ENCODE peak calls at places on chromosomes 3 and 15, in ten cellular contexts. One of them, this sample, is unnamed.

GRCh38 chr3:62145086-62145757 is 228.1 kb downstream of the FEZF2 start:
- DNase-seq in HCT116: no peak
- DNase-seq in neural crest cell: no peak
- DNase-seq in uterus: no peak
- DNase-seq in CD4-positive, alpha-beta T cell: no peak
- DNase-seq in cardiac fibroblast: no peak
- DNase-seq in sigmoid colon: no peak
- DNase-seq in fibroblast of mammary gland: no peak
- DNase-seq in Calu3: no peak
- DNase-seq in osteocyte: no peak
- DNase-seq in this sample: no peak

GRCh38 chr3:184618793-184619192 is 57.2 kb downstream of the EPHB3 start:
- DNase-seq in osteocyte: no peak
- DNase-seq in CD4-positive, alpha-beta T cell: no peak
- DNase-seq in uterus: no peak
- DNase-seq in fibroblast of mammary gland: no peak
- DNase-seq in sigmoid colon: no peak
- DNase-seq in cardiac fibroblast: no peak
- DNase-seq in Calu3: no peak
- DNase-seq in neural crest cell: no peak
- DNase-seq in HCT116: no peak
- DNase-seq in this sample: no peak

GRCh38 chr3:126476166-126476975 is 680 bp upstream of the ZXDC start:
- DNase-seq in CD4-positive, alpha-beta T cell: no peak
- DNase-seq in Calu3: peak; percentile 78
- DNase-seq in sigmoid colon: no peak
- DNase-seq in neural crest cell: peak; percentile 50
- DNase-seq in osteocyte: no peak
- DNase-seq in fibroblast of mammary gland: peak; percentile 27
- DNase-seq in HCT116: peak; percentile 54
- DNase-seq in cardiac fibroblast: peak; percentile 57
- DNase-seq in uterus: peak; percentile 73
- DNase-seq in this sample: no peak

GRCh38 chr3:134356411-134357040 is 17.7 kb downstream of the AMOTL2 start:
- DNase-seq in CD4-positive, alpha-beta T cell: no peak
- DNase-seq in neural crest cell: no peak
- DNase-seq in fibroblast of mammary gland: no peak
- DNase-seq in cardiac fibroblast: no peak
- DNase-seq in HCT116: no peak
- DNase-seq in Calu3: no peak
- DNase-seq in sigmoid colon: peak; percentile 53
- DNase-seq in osteocyte: no peak
- DNase-seq in uterus: no peak
- DNase-seq in this sample: no peak

GRCh38 chr3:75294124-75294523 is 370.0 kb upstream of the FRG2C start:
- DNase-seq in uterus: peak; percentile 18
- DNase-seq in fibroblast of mammary gland: peak; percentile 20
- DNase-seq in neural crest cell: peak; percentile 30
- DNase-seq in CD4-positive, alpha-beta T cell: no peak
- DNase-seq in osteocyte: no peak
- DNase-seq in HCT116: no peak
- DNase-seq in Calu3: peak; percentile 12
- DNase-seq in sigmoid colon: peak; percentile 72
- DNase-seq in cardiac fibroblast: peak; percentile 35
- DNase-seq in this sample: no peak

GRCh38 chr3:105798381-105798934 is 70.4 kb downstream of the CBLB start:
- DNase-seq in neural crest cell: no peak
- DNase-seq in Calu3: no peak
- DNase-seq in sigmoid colon: no peak
- DNase-seq in HCT116: no peak
- DNase-seq in osteocyte: no peak
- DNase-seq in fibroblast of mammary gland: peak; percentile 42
- DNase-seq in uterus: no peak
- DNase-seq in CD4-positive, alpha-beta T cell: no peak
- DNase-seq in cardiac fibroblast: no peak
- DNase-seq in this sample: no peak

GRCh38 chr3:110754207-110754916 is 317.3 kb upstream of the NECTIN3 start:
- DNase-seq in cardiac fibroblast: no peak
- DNase-seq in neural crest cell: no peak
- DNase-seq in sigmoid colon: no peak
- DNase-seq in fibroblast of mammary gland: no peak
- DNase-seq in CD4-positive, alpha-beta T cell: no peak
- DNase-seq in HCT116: no peak
- DNase-seq in Calu3: no peak
- DNase-seq in osteocyte: no peak
- DNase-seq in uterus: no peak
- DNase-seq in this sample: no peak

GRCh38 chr3:63328386-63328785 is 50.3 kb downstream of the SYNPR start:
- DNase-seq in sigmoid colon: no peak
- DNase-seq in neural crest cell: no peak
- DNase-seq in uterus: no peak
- DNase-seq in CD4-positive, alpha-beta T cell: no peak
- DNase-seq in fibroblast of mammary gland: peak; percentile 83
- DNase-seq in osteocyte: no peak
- DNase-seq in HCT116: no peak
- DNase-seq in Calu3: no peak
- DNase-seq in cardiac fibroblast: no peak
- DNase-seq in this sample: no peak

GRCh38 chr3:108222813-108223307 is 636 bp upstream of the IFT57 start:
- DNase-seq in osteocyte: no peak
- DNase-seq in uterus: no peak
- DNase-seq in HCT116: no peak
- DNase-seq in fibroblast of mammary gland: peak; percentile 8
- DNase-seq in CD4-positive, alpha-beta T cell: no peak
- DNase-seq in neural crest cell: no peak
- DNase-seq in cardiac fibroblast: peak; percentile 23
- DNase-seq in Calu3: no peak
- DNase-seq in sigmoid colon: no peak
- DNase-seq in this sample: no peak

GRCh38 chr3:78908236-78908635 is 859.6 kb downstream of the ROBO1 start:
- DNase-seq in CD4-positive, alpha-beta T cell: no peak
- DNase-seq in HCT116: no peak
- DNase-seq in osteocyte: no peak
- DNase-seq in fibroblast of mammary gland: peak; percentile 43
- DNase-seq in uterus: no peak
- DNase-seq in cardiac fibroblast: peak; percentile 64
- DNase-seq in neural crest cell: no peak
- DNase-seq in Calu3: no peak
- DNase-seq in sigmoid colon: no peak
- DNase-seq in this sample: no peak

GRCh38 chr3:41318520-41318919 is 119.2 kb downstream of the CTNNB1 start:
- DNase-seq in fibroblast of mammary gland: peak; percentile 71
- DNase-seq in cardiac fibroblast: no peak
- DNase-seq in sigmoid colon: no peak
- DNase-seq in osteocyte: no peak
- DNase-seq in CD4-positive, alpha-beta T cell: no peak
- DNase-seq in Calu3: peak; percentile 48
- DNase-seq in neural crest cell: no peak
- DNase-seq in HCT116: peak; percentile 15
- DNase-seq in uterus: no peak
- DNase-seq in this sample: no peak

GRCh38 chr3:106193876-106194275 is 325.1 kb upstream of the CBLB start:
- DNase-seq in Calu3: no peak
- DNase-seq in sigmoid colon: no peak
- DNase-seq in HCT116: no peak
- DNase-seq in neural crest cell: no peak
- DNase-seq in fibroblast of mammary gland: peak; percentile 25
- DNase-seq in uterus: no peak
- DNase-seq in cardiac fibroblast: no peak
- DNase-seq in CD4-positive, alpha-beta T cell: no peak
- DNase-seq in osteocyte: no peak
- DNase-seq in this sample: no peak

GRCh38 chr3:50154840-50155490 is at the start of gene SEMA3F:
- DNase-seq in sigmoid colon: peak; percentile 74
- DNase-seq in neural crest cell: peak; percentile 37
- DNase-seq in fibroblast of mammary gland: peak; percentile 35
- DNase-seq in osteocyte: no peak
- DNase-seq in HCT116: no peak
- DNase-seq in cardiac fibroblast: peak; percentile 75
- DNase-seq in CD4-positive, alpha-beta T cell: peak; percentile 57
- DNase-seq in uterus: peak; percentile 48
- DNase-seq in Calu3: peak; percentile 62
- DNase-seq in this sample: peak; percentile 61

GRCh38 chr3:16407365-16407764 is 106.1 kb downstream of the RFTN1 start:
- DNase-seq in uterus: no peak
- DNase-seq in CD4-positive, alpha-beta T cell: no peak
- DNase-seq in neural crest cell: no peak
- DNase-seq in osteocyte: no peak
- DNase-seq in sigmoid colon: no peak
- DNase-seq in Calu3: no peak
- DNase-seq in HCT116: no peak
- DNase-seq in fibroblast of mammary gland: no peak
- DNase-seq in cardiac fibroblast: no peak
- DNase-seq in this sample: no peak

GRCh38 chr15:87736401-87736800 is 520.1 kb downstream of the NTRK3 start:
- DNase-seq in fibroblast of mammary gland: no peak
- DNase-seq in CD4-positive, alpha-beta T cell: no peak
- DNase-seq in uterus: no peak
- DNase-seq in cardiac fibroblast: no peak
- DNase-seq in HCT116: no peak
- DNase-seq in Calu3: no peak
- DNase-seq in osteocyte: no peak
- DNase-seq in sigmoid colon: no peak
- DNase-seq in neural crest cell: no peak
- DNase-seq in this sample: no peak

GRCh38 chr3:105385179-105385578 is 18.5 kb downstream of the ALCAM start:
- DNase-seq in fibroblast of mammary gland: no peak
- DNase-seq in neural crest cell: no peak
- DNase-seq in Calu3: no peak
- DNase-seq in HCT116: no peak
- DNase-seq in cardiac fibroblast: no peak
- DNase-seq in uterus: no peak
- DNase-seq in CD4-positive, alpha-beta T cell: no peak
- DNase-seq in osteocyte: no peak
- DNase-seq in sigmoid colon: no peak
- DNase-seq in this sample: no peak

DNA sequence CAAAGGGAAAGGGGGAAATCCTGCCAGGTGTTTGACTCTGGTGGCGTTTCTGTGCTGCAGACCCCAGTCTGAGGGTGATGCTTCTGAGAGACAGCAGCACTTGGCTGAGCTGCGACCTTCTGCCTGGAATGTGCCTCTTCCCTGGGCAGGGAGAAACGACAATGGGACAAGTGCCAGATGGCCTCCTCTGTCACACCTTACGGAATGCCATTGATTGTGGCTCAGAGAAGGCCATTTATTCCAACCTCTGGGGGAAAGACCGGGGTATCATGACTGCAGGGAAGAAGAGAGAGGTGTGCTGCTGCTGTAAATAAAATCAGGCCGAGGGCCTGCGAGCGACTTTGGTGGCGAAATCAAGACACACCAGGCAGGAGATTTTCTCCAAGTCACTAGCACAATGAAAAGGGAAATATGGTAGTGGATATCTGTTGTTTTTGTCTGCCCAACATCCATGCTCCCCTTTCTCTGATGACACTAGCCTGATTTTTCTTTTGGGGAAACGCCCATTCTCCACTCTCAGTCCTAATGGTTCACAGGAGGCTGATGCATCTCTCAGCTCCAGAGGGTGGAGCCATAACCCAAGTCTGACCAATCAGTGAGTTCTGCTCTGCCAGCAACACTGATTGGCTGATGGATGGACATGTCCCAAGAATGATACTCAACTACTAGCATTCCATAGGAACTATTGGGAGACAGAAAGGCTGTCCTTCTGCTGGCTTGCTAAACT is 336.1 kb downstream of the FOXP1 start:
- DNase-seq in CD4-positive, alpha-beta T cell: no peak
- DNase-seq in osteocyte: no peak
- DNase-seq in fibroblast of mammary gland: peak; percentile 66
- DNase-seq in neural crest cell: no peak
- DNase-seq in Calu3: peak; percentile 58
- DNase-seq in HCT116: no peak
- DNase-seq in cardiac fibroblast: no peak
- DNase-seq in uterus: no peak
- DNase-seq in sigmoid colon: no peak
- DNase-seq in this sample: no peak
- TF ChIP-seq CTCF in CD4-positive, alpha-beta T cell: no peak
- TF ChIP-seq CTCF in osteocyte: no peak
- TF ChIP-seq CTCF in fibroblast of mammary gland: no peak
- TF ChIP-seq CTCF in neural crest cell: no peak
- TF ChIP-seq CTCF in Calu3: no peak
- TF ChIP-seq CTCF in HCT116: no peak
- TF ChIP-seq CTCF in cardiac fibroblast: no peak
- TF ChIP-seq CTCF in uterus: no peak
- TF ChIP-seq CTCF in sigmoid colon: no peak
- TF ChIP-seq CTCF in this sample: no peak

DNA sequence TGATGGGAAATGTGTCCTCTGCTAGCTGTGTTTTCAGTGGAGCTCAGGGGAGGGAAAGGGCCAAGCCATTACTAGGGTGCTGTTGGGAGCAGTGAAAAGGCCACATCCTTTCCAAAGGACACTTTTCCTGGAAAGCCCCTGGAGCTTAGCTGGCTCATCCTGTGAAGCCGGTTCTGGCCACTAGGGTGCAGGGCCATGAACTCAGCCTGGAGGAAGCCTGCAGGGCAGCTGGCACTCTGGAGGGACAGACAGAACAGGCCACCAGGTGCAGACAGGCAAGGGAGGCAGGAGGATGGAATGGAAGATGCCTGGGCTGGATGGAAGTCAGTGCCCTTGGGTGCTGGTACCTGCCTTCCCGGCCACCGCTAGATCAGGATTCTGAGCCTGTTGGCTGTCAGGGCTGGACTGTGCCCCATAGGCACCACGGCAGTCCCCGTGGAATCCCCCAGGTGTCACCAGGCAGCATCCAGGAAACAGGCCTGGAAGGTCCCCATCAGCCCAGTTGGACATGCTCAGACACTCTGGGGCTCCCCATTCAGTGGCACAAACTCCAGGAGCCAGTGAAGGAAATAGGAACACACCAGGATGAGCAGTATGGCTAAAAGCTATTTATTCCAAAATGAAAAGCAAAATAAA is 76.2 kb upstream of the C2CD4B start:
- DNase-seq in fibroblast of mammary gland: peak; percentile 7
- DNase-seq in CD4-positive, alpha-beta T cell: no peak
- DNase-seq in osteocyte: no peak
- DNase-seq in uterus: no peak
- DNase-seq in sigmoid colon: no peak
- DNase-seq in HCT116: peak; percentile 36
- DNase-seq in cardiac fibroblast: no peak
- DNase-seq in Calu3: peak; percentile 63
- DNase-seq in neural crest cell: peak; percentile 9
- DNase-seq in this sample: no peak
- TF ChIP-seq CTCF in fibroblast of mammary gland: peak; percentile 42
- TF ChIP-seq CTCF in CD4-positive, alpha-beta T cell: no peak
- TF ChIP-seq CTCF in osteocyte: peak; percentile 17
- TF ChIP-seq CTCF in uterus: no peak
- TF ChIP-seq CTCF in sigmoid colon: no peak
- TF ChIP-seq CTCF in HCT116: peak; percentile 40
- TF ChIP-seq CTCF in cardiac fibroblast: peak; percentile 46
- TF ChIP-seq CTCF in Calu3: peak; percentile 44
- TF ChIP-seq CTCF in neural crest cell: peak; percentile 46
- TF ChIP-seq CTCF in this sample: no peak

GRCh38 chr15:41820791-41821423 is 7.0 kb upstream of the JMJD7 start:
- DNase-seq in HCT116: no peak
- DNase-seq in CD4-positive, alpha-beta T cell: no peak
- DNase-seq in fibroblast of mammary gland: no peak
- DNase-seq in neural crest cell: no peak
- DNase-seq in cardiac fibroblast: no peak
- DNase-seq in osteocyte: no peak
- DNase-seq in Calu3: no peak
- DNase-seq in sigmoid colon: peak; percentile 55
- DNase-seq in uterus: no peak
- DNase-seq in this sample: no peak
- TF ChIP-seq CTCF in HCT116: no peak
- TF ChIP-seq CTCF in CD4-positive, alpha-beta T cell: no peak
- TF ChIP-seq CTCF in fibroblast of mammary gland: no peak
- TF ChIP-seq CTCF in neural crest cell: no peak
- TF ChIP-seq CTCF in cardiac fibroblast: no peak
- TF ChIP-seq CTCF in osteocyte: no peak
- TF ChIP-seq CTCF in Calu3: no peak
- TF ChIP-seq CTCF in sigmoid colon: no peak
- TF ChIP-seq CTCF in uterus: no peak
- TF ChIP-seq CTCF in this sample: no peak

GRCh38 chr3:94525039-94525438 is 462.2 kb downstream of the NSUN3 start:
- DNase-seq in fibroblast of mammary gland: peak; percentile 1
- DNase-seq in HCT116: no peak
- DNase-seq in uterus: no peak
- DNase-seq in osteocyte: no peak
- DNase-seq in Calu3: no peak
- DNase-seq in neural crest cell: peak; percentile 21
- DNase-seq in CD4-positive, alpha-beta T cell: no peak
- DNase-seq in sigmoid colon: no peak
- DNase-seq in cardiac fibroblast: peak; percentile 10
- DNase-seq in this sample: no peak
- TF ChIP-seq CTCF in fibroblast of mammary gland: peak; percentile 16
- TF ChIP-seq CTCF in HCT116: no peak
- TF ChIP-seq CTCF in uterus: no peak
- TF ChIP-seq CTCF in osteocyte: peak; percentile 20
- TF ChIP-seq CTCF in Calu3: no peak
- TF ChIP-seq CTCF in neural crest cell: peak; percentile 64
- TF ChIP-seq CTCF in CD4-positive, alpha-beta T cell: no peak
- TF ChIP-seq CTCF in sigmoid colon: no peak
- TF ChIP-seq CTCF in cardiac fibroblast: peak; percentile 61
- TF ChIP-seq CTCF in this sample: no peak